ENCODE peak calls at places on chromosome 15, in four cellular contexts. M, R, Q and K are unnamed samples.

GRCh38 chr15:96392380-96393208 is 62.1 kb downstream of the NR2F2 start:
- DNase-seq in R (no peak), Q (no peak), M (no peak), K (no peak)

GRCh38 chr15:100596792-100597191 is 5.2 kb downstream of the LINS1 start:
- DNase-seq in Q (no peak), M (peak; percentile 61), R (peak; percentile 54), K (no peak)

GRCh38 chr15:50077655-50078054 is 41.4 kb downstream of the ATP8B4 start:
- DNase-seq in R (no peak), Q (no peak), M (no peak), K (no peak)

GRCh38 chr15:68550498-68551295 is 28.1 kb upstream of the CORO2B start:
- DNase-seq in R (peak; percentile 61), Q (peak; percentile 57), M (peak; percentile 81), K (peak; percentile 38)

GRCh38 chr15:34185666-34186065 is 24.2 kb downstream of the KATNBL1 start:
- DNase-seq in Q (no peak), R (peak; percentile 40), M (no peak), K (no peak)

GRCh38 chr15:82646250-82647044 is 716 bp downstream of the CPEB1 start:
- DNase-seq in M (no peak), Q (no peak), R (no peak), K (no peak)

GRCh38 chr15:58994906-58995453 is 7.5 kb downstream of the RNF111 start:
- DNase-seq in M (no peak), Q (no peak), R (no peak), K (no peak)

GRCh38 chr15:87591042-87591441 is 665.5 kb downstream of the NTRK3 start:
- DNase-seq in Q (no peak), R (no peak), M (no peak), K (no peak)

GRCh38 chr15:76996526-76997401 is 1.8 kb downstream of the PSTPIP1 start:
- DNase-seq in R (peak; percentile 57), M (peak; percentile 34), Q (no peak), K (no peak)

GRCh38 chr15:70169147-70169546 is 71.4 kb upstream of the TLE3 start:
- DNase-seq in M (no peak), Q (no peak), R (no peak), K (no peak)

GRCh38 chr15:71153823-71154524 is 38.7 kb downstream of the THSD4 start:
- DNase-seq in M (no peak), R (peak; percentile 58), Q (no peak), K (no peak)

GRCh38 chr15:95296626-95297025 is 1033.9 kb upstream of the NR2F2 start:
- DNase-seq in M (no peak), Q (no peak), R (no peak), K (no peak)

GRCh38 chr15:74798388-74799254 is 14.0 kb upstream of the LMAN1L start:
- DNase-seq in M (peak; percentile 86), R (no peak), Q (no peak), K (no peak)

GRCh38 chr15:38562278-38562677 is 2.3 kb downstream of the RASGRP1 start:
- DNase-seq in M (no peak), R (no peak), Q (no peak), K (no peak)

GRCh38 chr15:38558714-38559059 is 5.9 kb downstream of the RASGRP1 start:
- DNase-seq in R (peak; percentile 48), M (no peak), Q (no peak), K (no peak)

GRCh38 chr15:38559131-38559530 is 5.5 kb downstream of the RASGRP1 start:
- DNase-seq in M (no peak), R (no peak), Q (no peak), K (no peak)

GRCh38 chr15:38559908-38560307 is 4.7 kb downstream of the RASGRP1 start:
- DNase-seq in R (no peak), Q (no peak), M (no peak), K (no peak)

GRCh38 chr15:38560456-38560926 is 4.1 kb downstream of the RASGRP1 start:
- DNase-seq in R (no peak), M (no peak), Q (no peak), K (no peak)
- H3K27ac ChIP-seq in R (no peak overlapping the region), M (peak overlapping the region; percentile 1), Q (no peak overlapping the region), K (no peak overlapping the region)

GRCh38 chr15:66772604-66772966 is 70.5 kb downstream of the SMAD6 start:
- DNase-seq in M (no peak), R (no peak), Q (no peak), K (no peak)
- H3K27ac ChIP-seq in M (no peak overlapping the region), R (peak overlapping the region; percentile 89), Q (no peak overlapping the region), K (peak overlapping the region; percentile 96)

DNA sequence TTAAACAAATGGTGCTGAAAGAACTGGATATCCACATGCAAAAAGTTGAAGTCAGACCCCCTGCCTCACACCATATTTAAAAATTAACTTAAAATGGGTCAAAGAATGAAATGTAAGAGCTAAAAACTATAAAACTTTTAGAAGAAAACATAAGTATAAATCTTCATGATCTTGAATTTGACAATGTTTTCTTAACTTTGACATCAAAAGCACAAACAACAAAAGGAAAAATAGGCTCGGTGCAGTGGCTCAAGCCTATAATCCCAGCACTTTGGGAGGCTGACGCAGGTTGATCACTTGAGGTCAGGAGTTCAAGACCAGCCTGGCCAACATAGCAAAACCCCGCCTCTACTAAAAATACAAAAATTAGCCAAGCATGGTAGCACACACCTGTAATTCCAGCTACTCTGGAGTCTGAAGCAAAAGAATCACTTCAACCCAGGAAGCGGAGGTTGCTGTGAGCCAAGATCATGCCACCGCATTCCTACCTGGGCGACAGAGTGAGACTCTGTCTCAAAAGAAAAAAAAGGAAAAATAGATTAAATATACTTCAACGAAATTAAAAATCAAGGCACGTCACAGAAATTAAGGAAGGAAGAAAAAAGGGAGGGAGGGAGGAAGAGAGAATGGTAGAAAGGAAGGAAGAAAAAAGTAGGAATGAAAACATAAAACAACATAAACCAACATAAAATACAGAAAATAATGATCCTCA is 1.5 kb downstream of the RAB27A start:
- DNase-seq in R (no peak), M (no peak), Q (no peak), K (no peak)
- H3K27ac ChIP-seq in R (no peak overlapping the region), M (peak overlapping the region; percentile 89), Q (no peak overlapping the region), K (no peak overlapping the region)

GRCh38 chr15:39154776-39155175 is 426.1 kb upstream of the THBS1 start:
- DNase-seq in Q (no peak), R (no peak), M (no peak), K (no peak)

GRCh38 chr15:39157902-39158301 is 423.0 kb upstream of the THBS1 start:
- DNase-seq in R (no peak), Q (no peak), M (no peak), K (no peak)

GRCh38 chr15:39154136-39154770 is 426.6 kb upstream of the THBS1 start:
- DNase-seq in R (no peak), Q (no peak), M (no peak), K (no peak)

GRCh38 chr15:39156636-39157255 is 424.1 kb upstream of the THBS1 start:
- DNase-seq in R (peak; percentile 15), Q (no peak), M (no peak), K (no peak)

GRCh38 chr15:39156166-39156565 is 424.7 kb upstream of the THBS1 start:
- DNase-seq in R (no peak), M (no peak), Q (no peak), K (no peak)
- H3K27ac ChIP-seq in R (no peak overlapping the region), M (no peak overlapping the region), Q (no peak overlapping the region), K (no peak overlapping the region)

DNA sequence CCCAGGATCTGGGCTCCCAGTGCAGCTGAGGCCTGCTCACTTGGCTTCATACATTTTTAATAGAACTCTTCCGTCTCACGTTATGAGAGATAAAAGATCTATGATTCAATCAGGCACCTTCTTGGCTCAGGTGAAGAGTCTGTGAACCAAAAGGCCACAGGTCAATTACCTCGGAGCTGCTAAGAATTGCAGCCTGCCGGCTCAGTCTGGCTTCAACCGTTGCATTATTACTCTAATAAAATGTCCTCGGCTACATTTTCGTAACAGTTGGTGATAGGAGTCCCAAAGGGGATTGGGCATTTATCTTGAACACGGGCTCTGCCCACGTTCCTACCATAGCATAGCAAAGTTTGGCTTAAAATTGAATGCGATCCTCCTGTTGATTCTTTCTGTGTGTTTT is 176.3 kb downstream of the SLCO3A1 start:
- DNase-seq in R (no peak), M (no peak), Q (no peak), K (no peak)
- H3K27ac ChIP-seq in R (no peak overlapping the region), M (no peak overlapping the region), Q (no peak overlapping the region), K (no peak overlapping the region)